ENCODE peak calls at places on chromosomes 4 and X, in seven cellular contexts. Z, Y, E, F, T, A and G are unnamed samples.

GRCh38 chrX:40062525-40063193 is 35.1 kb downstream of the BCOR start:
- DNase-seq in E (no peak), T (no peak), Y (no peak), A (no peak), Z (no peak), F (no peak), G (no peak)

GRCh38 chrX:110418857-110419249 is 60.2 kb downstream of the RTL9 start:
- DNase-seq in E (no peak), A (peak), Y (no peak), Z (peak), F (no peak), T (peak), G (no peak)

GRCh38 chrX:52280812-52281211 is 88.0 kb upstream of the XAGE2 start:
- DNase-seq in T (no peak), E (no peak), Z (no peak), Y (no peak), F (no peak), A (no peak), G (no peak)

GRCh38 chrX:9466115-9466495 is 1.2 kb downstream of the TBL1X start:
- DNase-seq in Y (peak), F (peak), T (peak), A (peak), Z (peak), E (no peak), G (peak)

GRCh38 chrX:118536687-118537461 is 41.3 kb downstream of the DOCK11 start:
- DNase-seq in Y (no peak), Z (peak), T (peak), A (peak), F (peak), E (no peak), G (peak)

GRCh38 chr4:61572160-61572559 is 372.0 kb downstream of the ADGRL3 start:
- DNase-seq in T (no peak), Y (no peak), F (no peak), Z (peak), A (no peak), E (no peak), G (peak)

GRCh38 chrX:111886678-111887077 is 10.7 kb downstream of the TRPC5OS start:
- DNase-seq in E (no peak), T (no peak), Z (no peak), Y (no peak), A (no peak), F (no peak), G (no peak)

GRCh38 chr4:8079031-8079885 is 79.4 kb downstream of the ABLIM2 start:
- DNase-seq in Z (no peak), T (no peak), E (no peak), A (peak), Y (no peak), F (no peak), G (no peak)

GRCh38 chrX:107674480-107675364 is 46.4 kb downstream of the PRPS1 start:
- DNase-seq in E (no peak), Z (peak), T (no peak), A (no peak), Y (peak), F (no peak), G (no peak)

GRCh38 chr4:115028682-115029385 is 84.6 kb downstream of the NDST4 start:
- DNase-seq in T (no peak), E (no peak), Z (no peak), A (no peak), F (no peak), Y (no peak), G (no peak)

GRCh38 chrX:143461616-143462015 is 55.7 kb downstream of the SPANXN3 start:
- DNase-seq in T (no peak), Y (no peak), F (no peak), Z (no peak), A (no peak), E (no peak), G (no peak)

GRCh38 chr4:4694296-4694772 is 152.5 kb upstream of the STX18 start:
- DNase-seq in F (no peak), T (peak), E (no peak), Z (peak), Y (peak), A (peak), G (no peak)

GRCh38 chr4:139188648-139189416 is 11.8 kb upstream of the ELF2 start:
- DNase-seq in Y (no peak), T (no peak), F (no peak), Z (no peak), E (no peak), A (no peak), G (no peak)

GRCh38 chrX:135518161-135518560 is 2.3 kb upstream of the INTS6L start:
- DNase-seq in Z (no peak), Y (no peak), F (no peak), A (no peak), T (no peak), E (no peak), G (no peak)

GRCh38 chrX:31036895-31037294 is 34.9 kb downstream of the FTHL17 start:
- DNase-seq in E (peak), Z (peak), A (peak), Y (no peak), T (peak), F (no peak), G (peak)

GRCh38 chr4:10529891-10530786 is 72.9 kb upstream of the ZNF518B start:
- DNase-seq in Y (peak), F (no peak), Z (no peak), A (no peak), E (no peak), T (peak), G (no peak)

GRCh38 chrX:10597871-10598270 is 22.5 kb downstream of the MID1 start:
- DNase-seq in F (no peak), E (no peak), A (peak), T (peak), Y (no peak), Z (peak), G (peak)

GRCh38 chr4:118215826-118216225 is 137.0 kb downstream of the PRSS12 start:
- DNase-seq in T (no peak), Z (no peak), E (no peak), Y (no peak), F (no peak), A (no peak), G (no peak)

GRCh38 chr4:185608223-185608622 is 72.9 kb upstream of the PDLIM3 start:
- DNase-seq in F (no peak), E (no peak), Y (no peak), Z (no peak), A (no peak), T (no peak), G (no peak)

GRCh38 chrX:153538424-153538823 is 21.0 kb downstream of the ATP2B3 start:
- DNase-seq in A (no peak), Y (no peak), E (no peak), F (no peak), T (no peak), Z (no peak), G (no peak)

GRCh38 chr4:76765473-76766183 is 132.3 kb downstream of the SOWAHB start:
- DNase-seq in E (no peak), A (no peak), Y (no peak), T (no peak), F (peak), Z (no peak), G (no peak)

GRCh38 chrX:105658136-105658535 is 164.2 kb upstream of the NRK start:
- DNase-seq in A (no peak), Y (no peak), F (no peak), Z (peak), T (no peak), E (no peak), G (no peak)

GRCh38 chrX:47662144-47662657 is 3.2 kb upstream of the UXT start:
- DNase-seq in A (no peak), Z (peak), T (peak), E (no peak), F (no peak), Y (no peak), G (peak)

GRCh38 chr4:132918083-132918482 is 231.0 kb upstream of the PCDH10 start:
- DNase-seq in F (no peak), Y (no peak), T (no peak), E (no peak), Z (no peak), A (no peak), G (no peak)

GRCh38 chr4:73208376-73208775 is 50.2 kb downstream of the ANKRD17 start:
- DNase-seq in E (no peak), Z (peak), Y (no peak), F (no peak), A (no peak), T (peak), G (no peak)

GRCh38 chrX:16114640-16115039 is 8.7 kb upstream of the GRPR start:
- DNase-seq in Z (no peak), T (peak), A (no peak), F (peak), Y (no peak), E (no peak), G (no peak)

GRCh38 chr4:179709961-179710624 is 2267.9 kb upstream of the AGA start:
- DNase-seq in T (no peak), A (no peak), Z (no peak), Y (no peak), E (no peak), F (no peak), G (no peak)